ENCODE peak calls at places on chromosomes 11 and 22, in eight cellular contexts. E, O, T, G, M, K, X and L are unnamed samples.
A peak's percentile ranks its signal among the peaks of the same experiment; 100 is the strongest.

GRCh38 chr11:102722804-102723203 is 1.9 kb downstream of the MMP8 start:
- DNase-seq in E (no peak), O (no peak), T (no peak), G (no peak), M (no peak), K (no peak), X (no peak), L (no peak)

GRCh38 chr11:78788533-78788932 is 213.9 kb upstream of the NARS2 start:
- DNase-seq in E (no peak), O (no peak), T (no peak), G (no peak), M (no peak), K (no peak), X (no peak), L (no peak)

GRCh38 chr22:47553436-47553835 is 791.0 kb downstream of the TBC1D22A start:
- DNase-seq in E (no peak), O (no peak), T (no peak), G (no peak), M (no peak), K (no peak), X (no peak), L (no peak)

GRCh38 chr11:108713076-108713790 is 48.4 kb downstream of the DDX10 start:
- DNase-seq in E (no peak), O (no peak), T (peak; percentile 13), G (no peak), M (peak; percentile 86), K (no peak), X (no peak), L (no peak)

GRCh38 chr22:30822216-30823014 is 127.7 kb downstream of the OSBP2 start:
- DNase-seq in E (no peak), O (peak; percentile 6), T (peak; percentile 47), G (no peak), M (no peak), K (no peak), X (no peak), L (no peak)

GRCh38 chr22:48382197-48382596 is 1445.5 kb downstream of the BRD1 start:
- DNase-seq in E (no peak), O (no peak), T (no peak), G (no peak), M (no peak), K (no peak), X (no peak), L (no peak)

GRCh38 chr11:108593214-108593909 is at the start of gene EXPH5:
- DNase-seq in E (no peak), O (peak; percentile 73), T (peak; percentile 82), G (peak; percentile 83), M (peak; percentile 48), K (peak; percentile 98), X (peak; percentile 81), L (peak; percentile 84)

GRCh38 chr11:70755410-70756158 is 357.3 kb downstream of the CTTN start:
- DNase-seq in E (peak; percentile 21), O (peak; percentile 70), T (peak; percentile 75), G (peak; percentile 33), M (peak; percentile 51), K (peak; percentile 77), X (peak; percentile 73), L (peak; percentile 22)

GRCh38 chr11:134145715-134146114 is 76.8 kb downstream of the JAM3 start:
- DNase-seq in E (no peak), O (no peak), T (no peak), G (no peak), M (no peak), K (peak; percentile 83), X (no peak), L (no peak)

GRCh38 chr11:58391879-58392278 is 14.8 kb downstream of the OR5B3 start:
- DNase-seq in E (no peak), O (no peak), T (peak; percentile 10), G (no peak), M (peak; percentile 50), K (no peak), X (no peak), L (no peak)

GRCh38 chr11:72397333-72397732 is 37.0 kb downstream of the CLPB start:
- DNase-seq in E (no peak), O (no peak), T (no peak), G (no peak), M (no peak), K (no peak), X (no peak), L (no peak)